ENCODE peak calls at places on chromosomes 1 and 21, in nine cellular contexts. M is NCI-H2029 treated with DMSO at 0.1 percent for 48 hours; G is activated CD4-positive, alpha-beta T cell treated with anti-CD3 and anti-CD28 coated beads, Interleukin-2, amount 10 ng/mL, durations not matched to agents 7 days and 5 days; L is SK-MEL-5; U is NCI-H1092 treated with DMSO at 0.1 percent for 48 hours; Z is effector CD4-positive, alpha-beta T cell; E is DMS 273 treated with DMSO at 0.1 percent for 48 hours; C is cardiac fibroblast; D is AG04450. O is an unnamed sample.

GRCh38 chr1:211825990-211826389 is 4.6 kb downstream of the LPGAT1 start:
- DNase-seq in E (no peak), L (no peak), C (peak), U (no peak), M (no peak), Z (no peak), G (no peak), D (peak), O (no peak)

GRCh38 chr1:199054706-199055105 is 415.9 kb downstream of the PTPRC start:
- DNase-seq in M (no peak), U (no peak), E (no peak), C (no peak), L (no peak), Z (no peak), D (no peak), G (no peak), O (peak)

GRCh38 chr1:227273557-227273956 is 44.7 kb downstream of the CDC42BPA start:
- DNase-seq in U (no peak), C (peak), M (no peak), E (no peak), Z (no peak), D (no peak), G (peak), L (no peak), O (no peak)

GRCh38 chr1:3987669-3988235 is 87.7 kb upstream of the C1orf174 start:
- DNase-seq in E (no peak), C (no peak), G (no peak), Z (no peak), D (no peak), U (no peak), M (no peak), L (no peak), O (no peak)

GRCh38 chr1:232570007-232570406 is 59.9 kb downstream of the SIPA1L2 start:
- DNase-seq in M (no peak), G (no peak), C (no peak), D (no peak), L (no peak), E (no peak), U (no peak), Z (no peak), O (no peak)

GRCh38 chr1:95117207-95118018 is at the start of gene TLCD4:
- DNase-seq in Z (peak), D (no peak), E (peak), C (peak), U (peak), G (peak), L (peak), M (peak), O (peak)

GRCh38 chr1:38123356-38123755 is 76.8 kb upstream of the POU3F1 start:
- DNase-seq in L (no peak), M (no peak), G (no peak), D (no peak), U (no peak), C (no peak), E (no peak), Z (no peak), O (no peak)

GRCh38 chr1:246394121-246394520 is 113.0 kb downstream of the SMYD3 start:
- DNase-seq in L (no peak), Z (no peak), E (no peak), C (no peak), M (no peak), G (no peak), U (no peak), D (peak), O (no peak)

GRCh38 chr1:32984090-32984828 is 19.6 kb upstream of the RNF19B start:
- DNase-seq in U (no peak), G (peak), L (no peak), M (no peak), Z (peak), E (no peak), C (peak), D (no peak), O (no peak)

GRCh38 chr1:228149341-228150020 is at the start of gene GJC2:
- DNase-seq in E (no peak), C (peak), D (no peak), L (no peak), G (no peak), U (no peak), Z (no peak), M (no peak), O (no peak)

GRCh38 chr1:21077085-21077484 is 99.6 kb downstream of the EIF4G3 start:
- DNase-seq in C (peak), G (no peak), Z (no peak), U (no peak), E (no peak), M (no peak), L (no peak), D (no peak), O (no peak)

GRCh38 chr1:97145321-97145956 is 423.9 kb downstream of the PTBP2 start:
- DNase-seq in C (peak), Z (no peak), D (no peak), E (no peak), G (no peak), M (no peak), L (peak), U (no peak), O (peak)

GRCh38 chr21:25862596-25862995 is 127.8 kb downstream of the GABPA start:
- DNase-seq in L (peak), C (peak), G (peak), M (no peak), E (no peak), D (no peak), U (peak), Z (no peak), O (no peak)

GRCh38 chr1:14969006-14969405 is 184.5 kb upstream of the TMEM51 start:
- DNase-seq in D (no peak), E (no peak), U (no peak), Z (no peak), M (no peak), C (no peak), G (peak), L (peak), O (no peak)

GRCh38 chr1:202145325-202146140 is 996 bp upstream of the ARL8A start:
- DNase-seq in U (no peak), C (no peak), L (no peak), E (no peak), D (no peak), Z (no peak), M (no peak), G (no peak), O (peak)

GRCh38 chr1:184618851-184619250 is 135.8 kb downstream of the EDEM3 start:
- DNase-seq in M (no peak), E (no peak), L (no peak), Z (no peak), G (no peak), D (no peak), U (no peak), C (no peak), O (no peak)

GRCh38 chr1:39980555-39981313 is 25.8 kb downstream of the MFSD2A start:
- DNase-seq in D (no peak), E (no peak), U (no peak), Z (no peak), G (no peak), M (no peak), L (no peak), C (no peak), O (no peak)

GRCh38 chr1:40078512-40079333 is 18.3 kb downstream of the PPT1 start:
- DNase-seq in E (peak), L (peak), D (peak), C (peak), G (peak), Z (peak), U (peak), M (peak), O (peak)

GRCh38 chr1:11806307-11806936 is 431 bp downstream of the CLCN6 start:
- DNase-seq in M (no peak), G (no peak), U (no peak), D (no peak), Z (no peak), E (no peak), C (peak), L (peak), O (peak)

GRCh38 chr21:30044447-30045064 is 104.8 kb upstream of the GRIK1 start:
- DNase-seq in C (peak), E (no peak), G (peak), D (no peak), U (peak), Z (no peak), L (peak), M (peak), O (peak)

GRCh38 chr1:169680377-169681019 is 30.9 kb downstream of the SELL start:
- DNase-seq in U (no peak), Z (no peak), E (no peak), C (no peak), L (no peak), G (no peak), D (no peak), M (no peak), O (no peak)